ENCODE peak calls at places on chromosome 1, in six cellular contexts. N is fibroblast of the aortic adventitia, W is small intestine, S is KG1, F is germinal center, Y is T-helper 2 cell. I is an unnamed sample.

GRCh38 chr1:94622757-94623156 is 81.2 kb upstream of the F3 start:
- DNase-seq in N (no peak), F (no peak), W (no peak), Y (no peak), S (no peak), I (no peak)

GRCh38 chr1:221100196-221100950 is 221.1 kb downstream of the HLX start:
- DNase-seq in W (no peak), Y (no peak), F (no peak), N (peak), S (no peak), I (peak)

GRCh38 chr1:19596065-19596718 is 47.9 kb upstream of the NBL1 start:
- DNase-seq in S (no peak), W (peak), N (no peak), Y (no peak), F (peak), I (peak)

GRCh38 chr1:40987439-40988276 is 8.2 kb downstream of the CTPS1 start:
- DNase-seq in S (no peak), W (peak), Y (no peak), F (no peak), N (no peak), I (no peak)

GRCh38 chr1:98316286-98316685 is 345.2 kb upstream of the SNX7 start:
- DNase-seq in W (peak), Y (no peak), N (peak), F (no peak), S (no peak), I (no peak)

GRCh38 chr1:55490556-55490955 is 275.4 kb upstream of the USP24 start:
- DNase-seq in S (no peak), F (no peak), W (no peak), N (peak), Y (no peak), I (no peak)

GRCh38 chr1:48109390-48110009 is 112.3 kb upstream of the TRABD2B start:
- DNase-seq in F (no peak), S (peak), Y (no peak), W (peak), N (peak), I (peak)

GRCh38 chr1:56830052-56830451 is 10.8 kb upstream of the FYB2 start:
- DNase-seq in F (no peak), N (no peak), S (no peak), W (no peak), Y (no peak), I (no peak)

GRCh38 chr1:84715620-84716019 is 25.4 kb upstream of the SSX2IP start:
- DNase-seq in F (no peak), S (no peak), N (no peak), W (no peak), Y (no peak), I (no peak)

GRCh38 chr1:54256756-54257155 is 56.8 kb downstream of the MRPL37 start:
- DNase-seq in S (no peak), Y (no peak), F (no peak), N (no peak), W (peak), I (no peak)

GRCh38 chr1:153928245-153928644 is 5.5 kb upstream of the GATAD2B start:
- DNase-seq in Y (no peak), S (no peak), W (no peak), F (no peak), N (no peak), I (no peak)

GRCh38 chr1:206805357-206805756 is 33.1 kb upstream of the IL10 start:
- DNase-seq in W (no peak), Y (no peak), S (no peak), F (no peak), N (no peak), I (no peak)

GRCh38 chr1:81738902-81739301 is 61.8 kb upstream of the ADGRL2 start:
- DNase-seq in W (no peak), F (no peak), S (no peak), Y (no peak), N (no peak), I (no peak)

GRCh38 chr1:198253668-198254067 is 96.9 kb downstream of the NEK7 start:
- DNase-seq in S (no peak), W (no peak), F (peak), Y (no peak), N (peak), I (peak)

I was measured in fibroblast of gingiva.